ENCODE peak calls at places on chromosomes 6 and 20, in six cellular contexts. F, Y, D, P, L and N are unnamed samples.

GRCh38 chr6:122393339-122393896 is 6.0 kb upstream of the HSF2 start:
- DNase-seq in L (no peak), F (no peak), D (no peak), Y (no peak), P (no peak), N (no peak)

GRCh38 chr6:15715060-15715459 is 52.2 kb upstream of the DTNBP1 start:
- DNase-seq in P (no peak), Y (no peak), D (no peak), L (no peak), F (no peak), N (no peak)

GRCh38 chr20:51447097-51447764 is 95.3 kb downstream of the NFATC2 start:
- DNase-seq in P (no peak), L (peak), F (peak), Y (peak), D (no peak), N (no peak)

GRCh38 chr6:8785223-8785622 is 349.9 kb upstream of the SLC35B3 start:
- DNase-seq in Y (peak), L (no peak), P (no peak), F (no peak), D (no peak), N (no peak)

GRCh38 chr20:54623923-54624569 is 148.7 kb downstream of the DOK5 start:
- DNase-seq in Y (no peak), L (no peak), P (no peak), D (no peak), F (no peak), N (no peak)

GRCh38 chr6:11730645-11731044 is 48.0 kb downstream of the ADTRP start:
- DNase-seq in L (no peak), F (no peak), D (no peak), Y (no peak), P (no peak), N (no peak)

GRCh38 chr6:134074151-134074712 is 21.8 kb upstream of the SLC2A12 start:
- DNase-seq in Y (no peak), F (no peak), P (peak), L (no peak), D (no peak), N (no peak)

GRCh38 chr6:147283460-147283859 is 79.2 kb downstream of the STXBP5 start:
- DNase-seq in L (no peak), Y (no peak), F (no peak), D (no peak), P (no peak), N (no peak)

GRCh38 chr6:88910922-88911778 is 52.3 kb downstream of the RNGTT start:
- DNase-seq in F (no peak), Y (no peak), P (no peak), L (no peak), D (no peak), N (no peak)

GRCh38 chr6:40763001-40763400 is 175.8 kb upstream of the LRFN2 start:
- DNase-seq in Y (no peak), D (no peak), F (no peak), P (no peak), L (peak), N (no peak)

GRCh38 chr6:165451845-165452244 is 142.4 kb upstream of the C6orf118 start:
- DNase-seq in D (no peak), F (no peak), L (no peak), Y (no peak), P (no peak), N (no peak)

GRCh38 chr6:148835920-148836441 is 89.2 kb downstream of the UST start:
- DNase-seq in Y (peak), F (no peak), P (no peak), D (peak), L (no peak), N (peak)

GRCh38 chr20:63686492-63687321 is 9.7 kb upstream of the TNFRSF6B start:
- DNase-seq in P (no peak), L (peak), Y (no peak), D (peak), F (no peak), N (peak)

GRCh38 chr6:56802570-56802969 is 152.3 kb upstream of the BEND6 start:
- DNase-seq in L (no peak), D (no peak), Y (no peak), P (no peak), F (peak), N (no peak)

GRCh38 chr20:25288291-25289181 is 40.7 kb downstream of the PYGB start:
- DNase-seq in L (peak), F (no peak), Y (no peak), D (no peak), P (no peak), N (peak)

GRCh38 chr20:54642733-54643667 is 167.6 kb downstream of the DOK5 start:
- DNase-seq in P (no peak), Y (no peak), D (no peak), L (no peak), F (no peak), N (no peak)

GRCh38 chr6:2970753-2971419 is 481 bp downstream of the SERPINB6 start:
- DNase-seq in D (no peak), P (peak), F (peak), Y (no peak), L (peak), N (peak)

GRCh38 chr20:59988141-59988540 is 29.9 kb downstream of the CDH26 start:
- DNase-seq in D (no peak), F (no peak), L (no peak), P (no peak), Y (no peak), N (peak)

GRCh38 chr6:131062245-131063027 is 609 bp downstream of the EPB41L2 start:
- DNase-seq in L (peak), F (peak), Y (no peak), D (no peak), P (peak), N (peak)

GRCh38 chr20:33822423-33822822 is 11.3 kb downstream of the CHMP4B start:
- DNase-seq in P (no peak), Y (no peak), L (no peak), D (no peak), F (no peak), N (no peak)

GRCh38 chr6:63573899-63574553 is 1.7 kb downstream of the LOC128125822 start:
- DNase-seq in F (peak), P (no peak), L (no peak), D (peak), Y (no peak), N (no peak)

GRCh38 chr20:35572838-35573237 is 31.0 kb downstream of the ERGIC3 start:
- DNase-seq in L (no peak), Y (no peak), F (no peak), D (no peak), P (no peak), N (no peak)

GRCh38 chr20:39849664-39850063 is 839.4 kb downstream of the MAFB start:
- DNase-seq in F (no peak), D (no peak), Y (peak), L (peak), P (peak), N (peak)

GRCh38 chr6:10511477-10511876 is 9.7 kb upstream of the GCNT2 start:
- DNase-seq in Y (no peak), F (no peak), P (no peak), L (no peak), D (no peak), N (no peak)

GRCh38 chr6:41813469-41813868 is 26.0 kb downstream of the TOMM6 start:
- DNase-seq in L (no peak), P (no peak), F (no peak), Y (no peak), D (no peak), N (no peak)

GRCh38 chr6:43171284-43172126 is 436 bp downstream of the SRF start:
- DNase-seq in L (no peak), D (peak), F (no peak), P (no peak), Y (no peak), N (peak)

GRCh38 chr6:44270526-44271405 is 516 bp downstream of the TMEM151B start:
- DNase-seq in F (no peak), P (no peak), Y (no peak), L (peak), D (no peak), N (no peak)

GRCh38 chr6:113620372-113620771 is 236.8 kb upstream of the MARCKS start:
- DNase-seq in D (no peak), F (no peak), Y (no peak), P (no peak), L (no peak), N (no peak)

GRCh38 chr6:42278131-42278853 is 60.6 kb upstream of the MRPS10 start:
- DNase-seq in P (no peak), F (no peak), Y (no peak), L (no peak), D (no peak), N (no peak)

GRCh38 chr20:62792182-62792939 is 3.9 kb upstream of the MRGBP start:
- DNase-seq in Y (no peak), P (no peak), D (no peak), L (no peak), F (no peak), N (no peak)